ENCODE peak calls at places on chromosomes 2 and 18, in six cellular contexts. Z is body of pancreas; F is A549; T is Right ventricle myocardium inferior; Q is stimulated activated memory B cell treated with anti-CD40 and anti-IgM and Interleukin-4, amounts not matched to agents 10 μg/mL and 1 μg/mL and 100 μg/mL, for 72 hours; H is sciatic nerve. C is an unnamed sample.

GRCh38 chr18:77177009-77177408 is 44.4 kb upstream of the MBP start:
- ATAC-seq in T (no peak), F (peak; percentile 86), Q (no peak), H (no peak), Z (no peak), C (peak; percentile 59)

GRCh38 chr18:66707473-66707872 is 103.6 kb upstream of the CDH19 start:
- ATAC-seq in Z (no peak), Q (no peak), H (no peak), T (no peak), F (no peak), C (no peak)

GRCh38 chr2:43685350-43685749 is 9.1 kb upstream of the C1GALT1C1L start:
- ATAC-seq in Q (no peak), F (no peak), H (no peak), Z (no peak), T (no peak), C (no peak)

GRCh38 chr2:55112229-55113016 is 62.2 kb upstream of the RTN4 start:
- ATAC-seq in H (peak; percentile 96), Z (peak; percentile 41), T (peak; percentile 95), Q (peak; percentile 53), F (no peak), C (no peak)

GRCh38 chr2:207135340-207135739 is 30.4 kb downstream of the KLF7 start:
- ATAC-seq in H (no peak), T (no peak), F (no peak), Z (no peak), Q (no peak), C (peak; percentile 41)

GRCh38 chr2:14423145-14423906 is 209.2 kb upstream of the LRATD1 start:
- ATAC-seq in Z (no peak), H (no peak), F (no peak), Q (no peak), T (no peak), C (no peak)

GRCh38 chr2:52668752-52669151 is 1098.9 kb upstream of the CHAC2 start:
- ATAC-seq in H (no peak), T (no peak), F (no peak), Q (no peak), Z (no peak), C (no peak)

GRCh38 chr2:24404582-24404981 is 44.2 kb upstream of the ITSN2 start:
- ATAC-seq in T (no peak), F (peak; percentile 45), Q (no peak), Z (peak; percentile 67), H (peak; percentile 53), C (no peak)

GRCh38 chr2:164510895-164511294 is 110.4 kb downstream of the GRB14 start:
- ATAC-seq in T (peak; percentile 95), F (no peak), Z (no peak), H (no peak), Q (peak; percentile 20), C (no peak)

GRCh38 chr18:12828116-12829051 is 55.7 kb downstream of the PTPN2 start:
- ATAC-seq in H (no peak), Q (no peak), Z (no peak), F (no peak), T (no peak), C (peak; percentile 82)

GRCh38 chr2:237885931-237886701 is 26.7 kb downstream of the RAMP1 start:
- ATAC-seq in H (peak; percentile 69), Z (peak; percentile 16), Q (no peak), F (no peak), T (peak; percentile 66), C (no peak)

GRCh38 chr2:45793998-45794720 is 142.7 kb downstream of the PRKCE start:
- ATAC-seq in F (no peak), T (no peak), Z (no peak), H (peak; percentile 52), Q (no peak), C (no peak)

GRCh38 chr2:37855283-37856041 is 69.6 kb upstream of the RMDN2 start:
- ATAC-seq in Q (no peak), F (no peak), H (peak; percentile 77), T (peak; percentile 73), Z (peak; percentile 45), C (no peak)

GRCh38 chr2:69566669-69567068 is 76.9 kb downstream of the AAK1 start:
- ATAC-seq in H (no peak), T (no peak), Z (no peak), F (no peak), Q (no peak), C (peak; percentile 42)

GRCh38 chr2:162379719-162380580 is 36.0 kb downstream of the GCA start:
- ATAC-seq in H (no peak), Z (no peak), F (no peak), T (no peak), Q (no peak), C (no peak)